ENCODE peak calls at places on chromosomes 7 and 10, in four cellular contexts. G, X, A and K are unnamed samples. For H3K4me1, the result is how much of the 10 kb centered on the place peaks cover.

GRCh38 chr10:69685802-69686585 is 55.9 kb downstream of the FAM241B start:
- DNase-seq in G (peak), X (peak), A (peak), K (peak)

GRCh38 chr10:124007773-124008145 is 85.6 kb downstream of the CHST15 start:
- DNase-seq in G (no peak), X (no peak), A (no peak), K (no peak)

GRCh38 chr10:96511044-96511945 is 2.4 kb downstream of the TLL2 start:
- DNase-seq in G (no peak), X (peak), A (no peak), K (no peak)

GRCh38 chr10:123301077-123301875 is 147.1 kb downstream of the BUB3 start:
- DNase-seq in G (no peak), X (peak), A (no peak), K (no peak)

GRCh38 chr10:12130237-12130872 is 878 bp downstream of the SEC61A2 start:
- DNase-seq in G (no peak), X (peak), A (peak), K (no peak)

GRCh38 chr10:132690821-132691610 is 94.9 kb downstream of the NKX6-2 start:
- DNase-seq in G (peak), X (no peak), A (no peak), K (peak)

GRCh38 chr7:2009541-2010001 is 223.2 kb downstream of the MAD1L1 start:
- DNase-seq in G (peak), X (no peak), A (no peak), K (peak)

GRCh38 chr7:117413160-117413559 is 14.1 kb downstream of the ASZ1 start:
- DNase-seq in G (no peak), X (no peak), A (no peak), K (no peak)

GRCh38 chr7:7792089-7792488 is 73.7 kb upstream of the RPA3 start:
- DNase-seq in G (no peak), X (no peak), A (no peak), K (no peak)

GRCh38 chr10:61902448-61903183 is 1.1 kb downstream of the ARID5B start:
- DNase-seq in G (peak), X (peak), A (peak), K (peak)

GRCh38 chr10:35875281-35875680 is 233.2 kb upstream of the FZD8 start:
- DNase-seq in G (no peak), X (no peak), A (peak), K (no peak)

GRCh38 chr10:102868976-102869289 is 337 bp upstream of the AS3MT start:
- DNase-seq in G (no peak), X (no peak), A (no peak), K (no peak)

GRCh38 chr10:96374985-96375830 is 16.4 kb upstream of the OPALIN start:
- DNase-seq in G (peak), X (peak), A (peak), K (peak)

GRCh38 chr7:15723840-15724239 is 37.4 kb upstream of the MEOX2 start:
- DNase-seq in G (no peak), X (no peak), A (no peak), K (no peak)

GRCh38 chr7:4216016-4216415 is 466.1 kb upstream of the FOXK1 start:
- DNase-seq in G (no peak), X (peak), A (no peak), K (no peak)

GRCh38 chr7:147556317-147556716 is 1034.2 kb upstream of the C7orf33 start:
- DNase-seq in G (no peak), X (no peak), A (no peak), K (no peak)

GRCh38 chr7:116863168-116863670 is 832 bp downstream of the CAPZA2 start:
- DNase-seq in G (peak), X (peak), A (peak), K (peak)

GRCh38 chr10:26765549-26765948 is 68.0 kb downstream of the PDSS1 start:
- DNase-seq in G (no peak), X (no peak), A (no peak), K (no peak)

GRCh38 chr10:1932617-1933016 is 195.3 kb upstream of the ADARB2 start:
- DNase-seq in G (no peak), X (no peak), A (no peak), K (no peak)

GRCh38 chr7:132218876-132219275 is 357.4 kb downstream of the PLXNA4 start:
- DNase-seq in G (no peak), X (no peak), A (no peak), K (no peak)

GRCh38 chr7:94971051-94971867 is 63.9 kb downstream of the PPP1R9A start:
- DNase-seq in G (no peak), X (peak), A (no peak), K (no peak)
- H3K4me1 ChIP-seq in G (under half), X (half or more), A (under half), K (under half)

GRCh38 chr7:49928787-49929186 is 155.3 kb downstream of the VWC2 start:
- DNase-seq in G (no peak), X (no peak), A (no peak), K (no peak)

GRCh38 chr7:49931627-49932026 is 158.2 kb downstream of the VWC2 start:
- DNase-seq in G (no peak), X (no peak), A (no peak), K (no peak)

GRCh38 chr7:49927581-49927980 is 154.1 kb downstream of the VWC2 start:
- DNase-seq in G (no peak), X (no peak), A (no peak), K (no peak)

DNA sequence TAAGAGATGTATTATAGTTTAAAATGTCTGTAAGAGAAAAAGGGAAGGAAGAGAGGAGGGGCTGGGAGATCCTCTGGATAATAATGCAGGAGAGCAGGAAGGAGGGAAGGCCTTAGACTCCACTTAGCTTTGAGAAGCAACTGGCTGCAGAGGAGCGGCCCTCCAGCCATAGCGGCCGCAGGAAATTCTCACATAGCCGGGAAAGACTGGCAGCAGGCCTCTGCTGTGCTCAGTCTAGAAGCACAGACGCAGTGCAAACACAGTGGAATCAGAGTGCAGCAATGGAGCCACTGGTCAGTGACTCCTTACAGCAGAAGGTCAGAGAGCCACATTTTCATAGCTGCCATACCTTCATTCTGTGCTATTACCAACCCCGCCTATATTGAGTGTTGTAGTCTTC is 153.3 kb downstream of the VWC2 start:
- DNase-seq in G (no peak), X (no peak), A (no peak), K (no peak)
- H3K27ac ChIP-seq in G (no peak), X (no peak), A (no peak), K (no peak)

DNA sequence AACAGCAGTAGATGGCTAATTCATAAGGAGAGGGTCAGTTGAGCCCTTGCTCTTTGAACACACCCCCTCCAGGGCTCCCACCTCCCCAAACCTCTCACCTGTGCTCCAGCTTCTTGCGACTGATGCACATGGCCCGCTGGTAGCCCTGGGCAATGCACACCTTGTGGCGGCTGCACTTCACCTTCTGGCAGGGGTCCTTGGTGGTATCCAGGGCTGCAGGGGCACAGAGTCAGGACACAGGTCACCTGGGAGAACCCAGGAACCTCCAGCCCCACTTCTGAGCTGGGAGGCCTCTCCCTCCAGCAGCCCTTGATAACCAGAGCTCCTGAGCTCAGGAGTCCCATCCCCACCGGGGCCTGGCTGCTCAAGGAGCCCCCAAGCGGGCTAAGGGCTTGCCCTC is 16.3 kb downstream of the SPOCK2 start:
- DNase-seq in G (no peak), X (no peak), A (no peak), K (no peak)
- H3K4me1 ChIP-seq in G (under half), X (under half), A (under half), K (under half)

DNA sequence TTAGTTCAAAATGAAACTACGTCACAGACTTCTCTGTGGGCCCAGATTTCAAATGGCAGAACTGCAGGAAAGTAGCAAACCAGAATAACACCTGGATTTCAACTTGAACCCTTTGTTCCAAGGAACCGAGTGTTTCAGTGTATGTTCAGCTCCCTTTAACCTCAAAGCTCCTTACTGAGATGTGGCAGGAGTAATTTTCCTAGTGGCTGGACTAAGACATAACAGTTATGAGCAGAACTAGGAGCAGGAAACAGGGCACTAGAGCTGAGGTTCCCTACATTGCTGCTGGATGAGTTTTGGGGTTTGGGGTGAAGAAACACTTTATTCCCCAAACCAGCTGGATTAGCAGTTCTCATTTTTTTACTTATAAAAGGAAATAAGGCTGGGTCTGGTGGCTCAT is 50.1 kb downstream of the NSUN6 start:
- DNase-seq in G (no peak), X (no peak), A (no peak), K (no peak)
- H3K27ac ChIP-seq in G (no peak), X (no peak), A (no peak), K (no peak)